ENCODE peak calls at places on chromosomes 6 and 20, in six cellular contexts. G is gastrocnemius medialis; S is breast epithelium; I is astrocyte; H is lower lobe of right lung; J is CD8-positive, alpha-beta T cell. Y is an unnamed sample.

GRCh38 chr6:140343128-140343527 is 968.7 kb upstream of the CITED2 start:
- DNase-seq in G (no peak), S (no peak), I (no peak), H (no peak), J (no peak), Y (no peak)

GRCh38 chr20:49567421-49568256 is at the start of gene PTGIS:
- DNase-seq in G (no peak), S (no peak), I (no peak), H (no peak), J (no peak), Y (peak; percentile 78)

GRCh38 chr20:9686001-9686400 is 152.9 kb downstream of the PAK5 start:
- DNase-seq in G (no peak), S (no peak), I (no peak), H (no peak), J (no peak), Y (no peak)

GRCh38 chr6:50330963-50331362 is 281.2 kb upstream of the DEFB112 start:
- DNase-seq in G (no peak), S (no peak), I (no peak), H (no peak), J (no peak), Y (no peak)

GRCh38 chr6:127102299-127102698 is 16.2 kb upstream of the RSPO3 start:
- DNase-seq in G (no peak), S (no peak), I (peak; percentile 85), H (no peak), J (no peak), Y (no peak)

GRCh38 chr6:98566126-98566525 is 268.2 kb upstream of the POU3F2 start:
- DNase-seq in G (no peak), S (no peak), I (no peak), H (no peak), J (no peak), Y (no peak)

GRCh38 chr6:37381579-37381978 is 27.8 kb downstream of the RNF8 start:
- DNase-seq in G (peak; percentile 43), S (no peak), I (peak; percentile 59), H (no peak), J (peak; percentile 10), Y (no peak)

GRCh38 chr6:91704531-91704930 is 1117.7 kb upstream of the MAP3K7 start:
- DNase-seq in G (no peak), S (no peak), I (peak; percentile 86), H (no peak), J (no peak), Y (no peak)

GRCh38 chr6:54856137-54856536 is 9.6 kb downstream of the FAM83B start:
- DNase-seq in G (no peak), S (no peak), I (no peak), H (no peak), J (no peak), Y (no peak)

GRCh38 chr6:156832166-156832743 is 55.1 kb downstream of the ARID1B start:
- DNase-seq in G (peak; percentile 53), S (no peak), I (peak; percentile 72), H (no peak), J (no peak), Y (no peak)

GRCh38 chr6:10555625-10556309 is 34.6 kb downstream of the GCNT2 start:
- DNase-seq in G (peak; percentile 15), S (peak; percentile 71), I (peak; percentile 32), H (peak; percentile 65), J (no peak), Y (peak; percentile 70)

GRCh38 chr6:142566628-142567396 is 265.0 kb downstream of the ADGRG6 start:
- DNase-seq in G (no peak), S (peak; percentile 21), I (peak; percentile 20), H (no peak), J (peak; percentile 59), Y (no peak)

GRCh38 chr6:87555506-87555905 is 34.3 kb downstream of the RARS2 start:
- DNase-seq in G (no peak), S (no peak), I (no peak), H (no peak), J (no peak), Y (no peak)

GRCh38 chr6:87558446-87558845 is 31.3 kb downstream of the RARS2 start:
- DNase-seq in G (no peak), S (no peak), I (no peak), H (no peak), J (no peak), Y (no peak)

GRCh38 chr6:87551799-87552198 is 38.0 kb downstream of the RARS2 start:
- DNase-seq in G (no peak), S (no peak), I (no peak), H (no peak), J (no peak), Y (no peak)

DNA sequence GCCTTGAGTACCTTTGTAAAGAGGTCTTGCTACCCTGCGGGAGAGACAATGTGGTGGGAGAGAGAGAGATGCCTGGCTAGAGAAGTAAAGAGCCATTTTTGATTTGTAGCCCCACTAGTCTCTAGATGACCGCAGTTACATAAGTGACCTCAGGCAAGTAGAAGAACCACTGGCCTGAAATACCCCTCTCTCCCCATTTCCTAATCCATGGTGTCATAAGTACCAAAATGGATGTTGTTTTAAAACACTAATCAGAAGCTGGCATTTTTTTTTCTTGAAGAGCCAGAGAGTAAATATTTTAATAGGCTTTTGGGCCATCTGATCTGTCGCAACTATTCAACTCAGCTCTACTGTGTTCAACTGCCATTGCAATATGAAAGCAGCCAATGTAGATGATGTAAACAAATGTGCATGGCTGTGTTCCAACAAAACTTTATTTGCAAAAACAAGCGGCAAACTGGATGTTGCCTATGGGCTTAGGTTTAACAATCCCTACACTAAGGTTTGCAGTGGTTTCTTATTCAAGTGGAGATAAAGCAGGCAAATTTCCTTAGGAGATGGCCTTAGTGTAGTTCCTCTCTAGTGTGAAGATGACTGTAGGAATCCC is 36.5 kb downstream of the RARS2 start:
- DNase-seq in G (no peak), S (no peak), I (no peak), H (no peak), J (no peak), Y (no peak)
- H3K36me3 ChIP-seq in G (no peaks in the 10 kb centered on the region), S (no peaks in the 10 kb centered on the region), I (peaks cover 36% of the 10 kb centered on the region), H (peaks cover 64% of the 10 kb centered on the region), J (peaks cover 12% of the 10 kb centered on the region), Y (peaks cover 65% of the 10 kb centered on the region)

DNA sequence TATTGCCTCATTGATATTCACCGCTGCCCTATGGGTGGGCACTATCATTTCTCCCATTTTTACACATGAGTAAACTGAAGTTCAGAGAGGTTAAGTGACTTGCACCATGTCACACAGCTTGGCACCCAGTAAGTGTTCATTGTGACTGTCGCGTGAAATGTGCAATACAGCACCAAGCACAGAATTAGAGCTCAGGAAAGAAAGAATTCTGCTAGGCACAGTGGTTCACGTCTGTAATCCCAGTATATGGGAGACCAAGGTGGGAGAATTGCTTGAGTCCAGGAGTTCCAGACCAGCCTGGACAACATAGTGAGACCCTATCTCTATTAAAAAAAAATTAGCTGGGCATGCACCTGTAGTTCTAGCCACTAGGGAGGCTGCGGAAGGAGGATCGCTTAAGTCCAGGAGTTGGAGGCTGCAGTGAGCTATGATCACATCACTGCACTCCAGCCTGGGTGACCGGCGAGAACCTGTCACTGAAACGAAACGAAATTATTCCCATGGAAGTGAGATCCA is 626 bp downstream of the SLC13A3 start:
- DNase-seq in G (no peak), S (no peak), I (no peak), H (no peak), J (no peak), Y (no peak)
- TF ChIP-seq CTCF in G (no peak), S (no peak), I (no peak), H (no peak), J (no peak), Y (no peak)

DNA sequence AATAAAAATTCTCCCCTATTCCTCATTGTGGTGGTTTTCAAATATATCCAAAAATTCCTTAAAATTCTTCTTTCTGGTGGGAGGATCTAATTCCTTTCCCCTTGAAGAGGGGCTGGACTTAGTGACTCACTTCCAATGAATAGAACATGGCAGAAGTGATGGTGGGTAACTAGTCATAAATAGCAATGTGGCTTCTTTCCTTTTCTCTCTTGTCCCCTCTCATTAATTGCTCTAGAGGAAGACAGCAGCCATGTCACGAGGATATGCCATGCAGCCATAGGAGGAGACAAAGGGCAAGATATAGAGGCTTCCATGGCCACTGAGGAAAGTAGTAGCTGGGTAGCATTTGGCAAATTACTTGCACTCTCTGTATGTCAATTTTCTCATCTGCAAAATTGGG is 5.9 kb downstream of the VNN2 start:
- DNase-seq in G (no peak), S (no peak), I (no peak), H (no peak), J (no peak), Y (no peak)
- H3K36me3 ChIP-seq in G (no peaks in the 10 kb centered on the region), S (no peaks in the 10 kb centered on the region), I (no peaks in the 10 kb centered on the region), H (no peaks in the 10 kb centered on the region), J (peaks cover 8% of the 10 kb centered on the region), Y (no peaks in the 10 kb centered on the region)

DNA sequence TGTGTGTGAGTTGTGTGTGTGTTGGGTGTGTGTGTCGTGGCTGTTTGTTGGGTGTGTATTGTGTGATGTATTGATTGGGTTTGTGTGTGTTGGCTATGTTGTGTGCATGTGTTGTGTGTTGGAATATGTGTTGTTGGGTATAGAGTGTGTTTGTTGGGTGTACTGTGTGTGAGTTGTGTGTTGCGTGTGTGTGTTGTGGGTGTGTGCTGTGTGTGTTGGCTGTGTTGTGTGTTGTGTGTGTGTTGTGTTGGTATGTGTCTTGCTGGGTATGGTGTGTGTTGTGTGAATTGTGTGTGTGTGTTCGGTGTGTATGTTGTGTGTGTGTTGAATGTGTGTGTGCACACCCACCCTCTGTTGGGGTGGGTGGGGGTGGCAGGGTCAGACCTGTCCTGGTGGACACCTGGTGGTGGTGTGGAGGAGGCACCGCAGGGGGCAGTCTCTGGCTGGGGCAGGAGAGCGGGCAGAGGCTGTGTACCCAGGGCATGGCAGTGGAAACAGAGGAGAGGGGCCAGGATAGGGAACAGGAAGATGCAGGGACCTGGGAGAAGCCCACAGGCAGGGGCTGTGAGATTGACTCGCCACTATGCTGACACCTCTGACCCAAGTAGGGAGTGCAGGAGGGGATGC is 25.5 kb upstream of the PXDC1 start:
- DNase-seq in G (no peak), S (no peak), I (no peak), H (no peak), J (no peak), Y (no peak)
- TF ChIP-seq CTCF in G (peak; percentile 10), S (no peak), I (no peak), H (no peak), J (no peak), Y (no peak)

GRCh38 chr20:34888468-34888867 is 12.1 kb downstream of the ACSS2 start:
- DNase-seq in G (no peak), S (no peak), I (no peak), H (no peak), J (no peak), Y (no peak)
- H3K36me3 ChIP-seq in G (no peaks in the 10 kb centered on the region), S (peaks cover 6% of the 10 kb centered on the region), I (no peaks in the 10 kb centered on the region), H (peaks cover 24% of the 10 kb centered on the region), J (peaks cover 4% of the 10 kb centered on the region), Y (peaks cover 93% of the 10 kb centered on the region)